ENCODE peak calls at places on chromosomes 2 and 18, in five cellular contexts. One of them, this sample, is unnamed.

GRCh38 chr18:78612801-78613200 is 366.8 kb upstream of the SALL3 start:
- DNase-seq in foreskin fibroblast: no peak
- DNase-seq in uterus: no peak
- DNase-seq in astrocyte of the spinal cord: no peak
- DNase-seq in PC-9: no peak
- DNase-seq in this sample: no peak

GRCh38 chr18:42183746-42184145 is 228.7 kb downstream of the PIK3C3 start:
- DNase-seq in foreskin fibroblast: peak; percentile 16
- DNase-seq in uterus: no peak
- DNase-seq in astrocyte of the spinal cord: peak; percentile 92
- DNase-seq in PC-9: peak; percentile 28
- DNase-seq in this sample: peak; percentile 70

GRCh38 chr2:69932596-69932922 is 17.6 kb downstream of the MXD1 start:
- DNase-seq in foreskin fibroblast: no peak
- DNase-seq in uterus: no peak
- DNase-seq in astrocyte of the spinal cord: no peak
- DNase-seq in PC-9: no peak
- DNase-seq in this sample: no peak

GRCh38 chr2:46230115-46230571 is 67.1 kb upstream of the EPAS1 start:
- DNase-seq in foreskin fibroblast: no peak
- DNase-seq in uterus: no peak
- DNase-seq in astrocyte of the spinal cord: peak; percentile 47
- DNase-seq in PC-9: no peak
- DNase-seq in this sample: peak; percentile 36

GRCh38 chr2:134728163-134728562 is 9.4 kb upstream of the TMEM163 start:
- DNase-seq in foreskin fibroblast: no peak
- DNase-seq in uterus: no peak
- DNase-seq in astrocyte of the spinal cord: no peak
- DNase-seq in PC-9: no peak
- DNase-seq in this sample: no peak

GRCh38 chr18:58998421-58999203 is 133.9 kb downstream of the ZNF532 start:
- DNase-seq in foreskin fibroblast: peak; percentile 74
- DNase-seq in uterus: peak; percentile 79
- DNase-seq in astrocyte of the spinal cord: peak; percentile 83
- DNase-seq in PC-9: no peak
- DNase-seq in this sample: peak; percentile 69

GRCh38 chr2:191977754-191978153 is 130.9 kb upstream of the CAVIN2 start:
- DNase-seq in foreskin fibroblast: no peak
- DNase-seq in uterus: no peak
- DNase-seq in astrocyte of the spinal cord: no peak
- DNase-seq in PC-9: no peak
- DNase-seq in this sample: no peak

GRCh38 chr2:147782521-147782920 is 62.3 kb upstream of the ACVR2A start:
- DNase-seq in foreskin fibroblast: peak; percentile 32
- DNase-seq in uterus: no peak
- DNase-seq in astrocyte of the spinal cord: peak; percentile 76
- DNase-seq in PC-9: no peak
- DNase-seq in this sample: peak; percentile 62

GRCh38 chr2:178478102-178478441 is 328 bp downstream of the FKBP7 start:
- DNase-seq in foreskin fibroblast: peak; percentile 7
- DNase-seq in uterus: no peak
- DNase-seq in astrocyte of the spinal cord: no peak
- DNase-seq in PC-9: no peak
- DNase-seq in this sample: peak; percentile 15

GRCh38 chr2:56234241-56234640 is 50.5 kb downstream of the CCDC85A start:
- DNase-seq in foreskin fibroblast: no peak
- DNase-seq in uterus: no peak
- DNase-seq in astrocyte of the spinal cord: no peak
- DNase-seq in PC-9: no peak
- DNase-seq in this sample: no peak

GRCh38 chr2:80363951-80364350 is 59.4 kb upstream of the LRRTM1 start:
- DNase-seq in foreskin fibroblast: no peak
- DNase-seq in uterus: no peak
- DNase-seq in astrocyte of the spinal cord: no peak
- DNase-seq in PC-9: no peak
- DNase-seq in this sample: no peak

GRCh38 chr2:193011870-193012269 is 817.1 kb upstream of the TMEFF2 start:
- DNase-seq in foreskin fibroblast: no peak
- DNase-seq in uterus: no peak
- DNase-seq in astrocyte of the spinal cord: no peak
- DNase-seq in PC-9: no peak
- DNase-seq in this sample: no peak

GRCh38 chr2:155377178-155377780 is 678.8 kb downstream of the KCNJ3 start:
- DNase-seq in foreskin fibroblast: no peak
- DNase-seq in uterus: no peak
- DNase-seq in astrocyte of the spinal cord: peak; percentile 50
- DNase-seq in PC-9: no peak
- DNase-seq in this sample: peak; percentile 50

DNA sequence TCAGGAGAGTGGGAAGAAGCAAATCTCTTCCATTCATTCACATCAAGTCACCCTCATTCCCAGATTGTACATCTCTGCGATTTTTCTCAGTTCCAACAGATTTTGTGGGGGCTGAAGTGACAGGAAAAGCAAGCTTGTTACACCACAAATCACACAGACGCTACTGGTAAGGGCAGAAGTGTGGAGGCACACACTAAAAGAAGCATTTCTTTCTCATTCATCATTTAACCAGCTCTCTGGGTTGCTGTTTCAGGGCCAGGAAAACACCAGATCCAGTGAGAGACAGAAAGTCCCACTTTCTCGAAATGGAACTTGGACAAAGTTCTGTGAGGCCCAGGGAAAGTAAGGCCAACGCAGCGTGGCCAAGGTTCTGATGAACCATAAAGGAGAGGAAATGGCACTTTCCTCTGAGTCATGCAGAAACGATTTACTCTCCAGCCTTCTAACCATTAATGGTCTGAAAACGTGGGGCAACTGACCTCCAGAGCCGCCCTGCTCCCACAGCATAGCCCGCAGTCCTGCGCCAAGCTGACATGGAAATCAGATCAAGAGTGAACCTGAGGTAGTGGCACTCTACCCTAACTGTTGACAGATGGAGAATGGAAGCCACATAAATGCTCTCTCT is 191.0 kb downstream of the C1D start:
- DNase-seq in foreskin fibroblast: peak; percentile 93
- DNase-seq in uterus: peak; percentile 22
- DNase-seq in astrocyte of the spinal cord: peak; percentile 92
- DNase-seq in PC-9: peak; percentile 32
- DNase-seq in this sample: peak; percentile 24
- H3K4me3 ChIP-seq in foreskin fibroblast: no peak overlapping the region
- H3K4me3 ChIP-seq in uterus: no peak overlapping the region
- H3K4me3 ChIP-seq in astrocyte of the spinal cord: no peak overlapping the region
- H3K4me3 ChIP-seq in PC-9: no peak overlapping the region
- H3K4me3 ChIP-seq in this sample: no peak overlapping the region

GRCh38 chr18:44920441-44920840 is 239.8 kb downstream of the SETBP1 start:
- DNase-seq in foreskin fibroblast: no peak
- DNase-seq in uterus: no peak
- DNase-seq in astrocyte of the spinal cord: no peak
- DNase-seq in PC-9: no peak
- DNase-seq in this sample: no peak
- TF ChIP-seq CTCF in foreskin fibroblast: no peak
- TF ChIP-seq CTCF in uterus: no peak
- TF ChIP-seq CTCF in astrocyte of the spinal cord: no peak
- TF ChIP-seq CTCF in PC-9: no peak
- TF ChIP-seq CTCF in this sample: no peak

GRCh38 chr2:174594451-174594850 is 3.2 kb downstream of the WIPF1 start:
- DNase-seq in foreskin fibroblast: no peak
- DNase-seq in uterus: no peak
- DNase-seq in astrocyte of the spinal cord: no peak
- DNase-seq in PC-9: no peak
- DNase-seq in this sample: no peak

GRCh38 chr2:174596994-174597346 is 634 bp downstream of the WIPF1 start:
- DNase-seq in foreskin fibroblast: no peak
- DNase-seq in uterus: no peak
- DNase-seq in astrocyte of the spinal cord: no peak
- DNase-seq in PC-9: no peak
- DNase-seq in this sample: no peak

GRCh38 chr2:174597347-174598047 is at the start of gene WIPF1:
- DNase-seq in foreskin fibroblast: peak; percentile 50
- DNase-seq in uterus: no peak
- DNase-seq in astrocyte of the spinal cord: peak; percentile 77
- DNase-seq in PC-9: no peak
- DNase-seq in this sample: peak; percentile 63

GRCh38 chr2:174595415-174595814 is 2.2 kb downstream of the WIPF1 start:
- DNase-seq in foreskin fibroblast: no peak
- DNase-seq in uterus: no peak
- DNase-seq in astrocyte of the spinal cord: no peak
- DNase-seq in PC-9: no peak
- DNase-seq in this sample: no peak

GRCh38 chr2:174595904-174596397 is 1.7 kb downstream of the WIPF1 start:
- DNase-seq in foreskin fibroblast: no peak
- DNase-seq in uterus: no peak
- DNase-seq in astrocyte of the spinal cord: no peak
- DNase-seq in PC-9: no peak
- DNase-seq in this sample: no peak
- H3K4me3 ChIP-seq in foreskin fibroblast: no peak overlapping the region
- H3K4me3 ChIP-seq in uterus: no peak overlapping the region
- H3K4me3 ChIP-seq in astrocyte of the spinal cord: no peak overlapping the region
- H3K4me3 ChIP-seq in PC-9: no peak overlapping the region
- H3K4me3 ChIP-seq in this sample: no peak overlapping the region

DNA sequence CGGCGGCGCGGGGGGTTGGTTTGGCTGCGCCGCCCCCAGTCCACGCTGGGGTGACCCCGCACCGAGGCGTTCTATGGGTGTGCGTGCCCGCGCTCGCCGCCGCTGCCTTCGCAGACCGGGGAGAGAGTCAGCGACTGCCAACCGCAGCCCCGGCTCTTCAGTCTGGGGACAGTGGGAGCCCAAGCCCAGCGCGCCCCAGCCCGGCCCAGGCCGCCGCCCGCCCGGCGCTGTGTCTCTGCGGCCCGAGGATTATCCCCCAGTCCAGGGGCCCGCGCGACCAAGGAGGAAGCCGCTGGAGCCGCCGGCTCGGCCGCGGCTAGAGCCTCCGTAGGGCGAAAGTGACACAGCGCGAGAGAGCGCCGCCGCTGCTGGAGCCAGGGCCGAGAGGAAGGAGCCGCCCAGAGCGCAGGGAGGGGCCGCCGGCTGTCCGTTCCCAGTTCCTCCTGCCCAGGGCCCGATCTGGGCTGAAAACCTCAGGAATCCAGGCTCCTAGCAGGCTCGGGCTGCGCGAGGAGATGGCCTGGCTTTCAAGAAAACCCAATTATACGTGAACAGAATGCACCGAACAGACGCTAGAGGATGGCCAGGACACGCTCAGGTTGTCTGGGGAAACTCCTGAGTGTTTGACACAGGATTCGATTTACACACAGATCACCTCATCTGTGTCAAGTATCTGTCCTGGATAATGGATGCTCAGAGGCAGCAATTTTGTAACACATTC is 2.4 kb downstream of the CTIF start:
- DNase-seq in foreskin fibroblast: peak; percentile 82
- DNase-seq in uterus: peak; percentile 73
- DNase-seq in astrocyte of the spinal cord: peak; percentile 80
- DNase-seq in PC-9: peak; percentile 47
- DNase-seq in this sample: peak; percentile 74
- TF ChIP-seq CTCF in foreskin fibroblast: no peak
- TF ChIP-seq CTCF in uterus: no peak
- TF ChIP-seq CTCF in astrocyte of the spinal cord: no peak
- TF ChIP-seq CTCF in PC-9: no peak
- TF ChIP-seq CTCF in this sample: no peak

DNA sequence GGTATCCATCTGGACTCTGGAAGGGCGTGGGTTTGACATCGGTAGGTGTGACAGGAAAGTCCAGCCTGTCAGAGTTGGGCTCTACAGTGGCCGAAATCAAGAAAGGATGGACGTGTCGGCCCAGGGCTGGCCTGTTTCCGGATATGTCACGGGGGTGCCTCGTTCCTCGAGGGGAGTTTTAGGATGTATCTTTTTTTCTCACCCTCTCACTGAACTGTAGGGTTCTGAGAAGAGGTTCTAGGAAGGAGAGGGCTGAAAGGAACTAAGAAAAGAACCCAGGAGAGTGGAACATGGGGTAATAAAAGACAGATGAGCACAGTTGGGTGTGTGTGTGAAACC is 7.2 kb upstream of the SP9 start:
- DNase-seq in foreskin fibroblast: no peak
- DNase-seq in uterus: no peak
- DNase-seq in astrocyte of the spinal cord: no peak
- DNase-seq in PC-9: no peak
- DNase-seq in this sample: no peak
- H3K4me3 ChIP-seq in foreskin fibroblast: no peak overlapping the region
- H3K4me3 ChIP-seq in uterus: no peak overlapping the region
- H3K4me3 ChIP-seq in astrocyte of the spinal cord: no peak overlapping the region
- H3K4me3 ChIP-seq in PC-9: no peak overlapping the region
- H3K4me3 ChIP-seq in this sample: no peak overlapping the region

This sample was measured in epithelial cell of esophagus.